ENCODE peak calls at places on chromosomes 4 and X, in seven cellular contexts. H, Q, Y, I, N, R and G are unnamed samples.

GRCh38 chr4:112514079-112514448 is 1.9 kb downstream of the NEUROG2 start:
- DNase-seq in H (no peak), Q (no peak), Y (peak; percentile 66), I (no peak), N (peak; percentile 41), R (peak; percentile 79), G (no peak)

GRCh38 chr4:9765091-9765490 is 16.3 kb upstream of the DRD5 start:
- DNase-seq in H (peak; percentile 27), Q (peak; percentile 26), Y (peak; percentile 50), I (peak; percentile 40), N (peak; percentile 32), R (peak; percentile 65), G (peak; percentile 1)

GRCh38 chr4:77305766-77306165 is 148.8 kb downstream of the CCNG2 start:
- DNase-seq in H (no peak), Q (no peak), Y (no peak), I (no peak), N (no peak), R (no peak), G (no peak)

GRCh38 chr4:141134051-141134450 is 782 bp upstream of the RNF150 start:
- DNase-seq in H (peak; percentile 12), Q (no peak), Y (no peak), I (peak; percentile 63), N (no peak), R (no peak), G (no peak)

GRCh38 chr4:123354701-123355100 is 41.9 kb upstream of the SPRY1 start:
- DNase-seq in H (no peak), Q (no peak), Y (no peak), I (no peak), N (no peak), R (no peak), G (no peak)

GRCh38 chr4:156654410-156654809 is 317.2 kb downstream of the PDGFC start:
- DNase-seq in H (no peak), Q (peak; percentile 92), Y (no peak), I (no peak), N (no peak), R (no peak), G (no peak)

GRCh38 chr4:174524242-174524641 is 2.0 kb upstream of the HPGD start:
- DNase-seq in H (peak; percentile 60), Q (peak; percentile 16), Y (no peak), I (no peak), N (no peak), R (no peak), G (no peak)

GRCh38 chr4:22091906-22092305 is 143.3 kb upstream of the KCNIP4 start:
- DNase-seq in H (no peak), Q (no peak), Y (no peak), I (no peak), N (no peak), R (no peak), G (no peak)

GRCh38 chr4:86155766-86156165 is 204.1 kb downstream of the MAPK10 start:
- DNase-seq in H (no peak), Q (peak; percentile 41), Y (no peak), I (no peak), N (no peak), R (no peak), G (no peak)

GRCh38 chr4:7798215-7798995 is 141.3 kb downstream of the AFAP1 start:
- DNase-seq in H (no peak), Q (peak; percentile 4), Y (no peak), I (peak; percentile 63), N (no peak), R (no peak), G (peak; percentile 1)

GRCh38 chr4:138909605-138910004 is 106.0 kb upstream of the NOCT start:
- DNase-seq in H (no peak), Q (no peak), Y (no peak), I (no peak), N (no peak), R (peak; percentile 35), G (no peak)
- TF ChIP-seq EZH2phosphoT487 in H (no peak), Q (no peak), Y (no peak), I (no peak), N (no peak), R (no peak), G (no peak)

GRCh38 chrX:154040307-154040756 is 20.6 kb upstream of the IRAK1 start:
- DNase-seq in H (peak; percentile 66), Q (no peak), Y (no peak), I (peak; percentile 85), N (no peak), R (no peak), G (no peak)
- TF ChIP-seq EZH2phosphoT487 in H (no peak), Q (no peak), Y (no peak), I (no peak), N (no peak), R (no peak), G (no peak)

DNA sequence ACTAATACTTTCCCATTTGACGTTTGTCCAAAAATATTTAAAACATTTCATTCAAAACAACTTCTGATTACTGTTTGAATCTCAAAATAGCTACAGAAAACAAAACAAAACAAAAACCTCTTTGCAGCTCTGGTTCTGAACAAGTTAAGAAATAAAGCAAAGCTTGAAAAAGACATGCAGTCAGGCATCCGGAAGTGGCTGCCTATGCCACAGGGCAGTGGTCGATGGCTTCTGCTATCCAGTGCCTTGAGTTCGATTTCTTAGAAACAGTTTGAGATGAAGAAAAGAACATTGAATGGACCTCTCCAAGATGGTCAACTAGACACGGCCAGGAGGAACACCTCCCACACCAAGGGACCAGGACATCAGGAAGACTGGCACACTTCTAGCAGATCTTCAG is 125.3 kb downstream of the SCFD2 start:
- DNase-seq in H (no peak), Q (no peak), Y (no peak), I (no peak), N (no peak), R (no peak), G (no peak)
- TF ChIP-seq EZH2phosphoT487 in H (no peak), Q (no peak), Y (no peak), I (no peak), N (no peak), R (no peak), G (no peak)

DNA sequence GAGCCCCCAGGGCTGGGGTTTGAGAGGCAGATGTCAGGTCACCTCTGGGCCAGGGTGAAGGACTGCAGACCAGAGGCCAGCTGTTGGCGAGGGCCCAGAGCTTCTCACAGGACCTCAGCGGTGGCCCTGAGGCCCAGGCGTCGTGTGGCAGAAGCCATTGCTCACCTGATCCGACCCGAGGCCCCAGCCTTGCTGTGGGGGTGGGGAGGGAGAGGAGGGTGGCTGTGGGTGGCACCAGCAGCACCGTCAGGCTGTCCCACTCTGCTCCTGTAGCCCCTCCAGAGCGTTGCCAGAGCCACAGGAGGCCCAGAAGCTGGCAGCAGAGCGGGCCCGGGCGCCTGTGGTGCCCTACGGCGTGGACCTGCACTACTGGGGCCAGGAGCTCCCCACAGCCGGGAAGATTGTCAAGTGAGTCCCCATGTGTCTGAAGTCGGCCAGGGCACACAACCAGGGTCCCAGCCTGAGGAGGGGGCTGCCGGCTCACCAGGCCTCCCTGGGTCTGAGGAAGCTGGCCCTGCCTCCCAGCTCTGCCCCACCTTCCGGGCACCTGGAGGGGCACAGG is 28.8 kb downstream of the UVSSA start:
- DNase-seq in H (no peak), Q (no peak), Y (no peak), I (no peak), N (no peak), R (no peak), G (no peak)
- TF ChIP-seq EZH2phosphoT487 in H (no peak), Q (no peak), Y (no peak), I (no peak), N (no peak), R (no peak), G (no peak)

DNA sequence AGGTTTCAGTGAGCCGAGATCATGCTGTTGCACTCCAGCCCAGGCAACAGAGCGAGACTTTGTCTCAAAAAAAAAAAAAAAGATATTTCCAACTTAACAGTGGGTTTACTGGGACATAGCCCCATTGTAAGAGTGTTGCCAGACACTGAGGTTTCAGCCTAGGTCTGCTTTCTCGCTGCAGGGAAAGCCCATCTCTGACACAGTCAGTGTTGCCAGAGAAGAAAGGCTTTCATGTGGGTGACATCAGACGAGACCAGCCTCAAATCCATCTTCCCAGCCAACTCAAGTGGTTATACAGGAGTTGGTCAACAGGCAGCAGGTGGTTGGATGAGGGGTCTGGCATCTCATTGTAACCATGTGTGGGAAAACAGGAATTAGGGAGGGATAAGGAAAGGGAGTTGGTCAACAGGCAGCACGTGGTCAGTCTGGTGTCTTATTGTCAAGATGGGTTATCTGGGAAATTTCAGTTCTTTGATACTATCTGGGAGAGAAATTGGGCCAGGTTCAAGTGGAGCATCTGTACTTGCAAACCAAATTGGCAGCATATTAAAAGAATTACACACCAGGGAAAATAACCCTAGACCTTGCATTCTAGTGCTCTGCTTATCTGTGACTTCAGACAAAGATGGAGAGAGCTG is 41.1 kb downstream of the NELFA start:
- DNase-seq in H (no peak), Q (no peak), Y (no peak), I (no peak), N (no peak), R (no peak), G (no peak)
- TF ChIP-seq EZH2phosphoT487 in H (no peak), Q (no peak), Y (no peak), I (no peak), N (no peak), R (no peak), G (no peak)